ENCODE peak calls at places on chromosomes 2 and 18, in nine cellular contexts. N is mucosa of descending colon, E is Caco-2, R is glutamatergic neuron, W is endothelial cell of umbilical vein, Y is HCT116, I is ovary, U is fibroblast of the aortic adventitia, F is MM.1S. O is an unnamed sample.

GRCh38 chr18:45828917-45829811 is 3.7 kb downstream of the SIGLEC15 start:
- DNase-seq in E (peak), I (no peak), Y (no peak), F (no peak), N (peak), W (no peak), R (no peak), U (peak), O (no peak)

GRCh38 chr2:16227811-16228462 is 287.6 kb downstream of the MYCN start:
- DNase-seq in F (no peak), R (no peak), E (no peak), Y (no peak), U (no peak), I (no peak), N (no peak), W (no peak), O (no peak)

GRCh38 chr2:141791521-141791920 is 339.3 kb downstream of the LRP1B start:
- DNase-seq in E (no peak), W (no peak), U (no peak), R (no peak), N (no peak), I (no peak), F (no peak), Y (no peak), O (no peak)

GRCh38 chr2:37833420-37833819 is 91.7 kb upstream of the RMDN2 start:
- DNase-seq in R (no peak), E (no peak), F (no peak), U (no peak), N (no peak), W (no peak), I (no peak), Y (no peak), O (peak)

GRCh38 chr2:234631896-234632514 is 135.1 kb upstream of the ARL4C start:
- DNase-seq in E (no peak), R (no peak), W (no peak), Y (no peak), F (no peak), U (no peak), I (no peak), N (no peak), O (no peak)

GRCh38 chr2:108297436-108298141 is 8.9 kb downstream of the SULT1C2 start:
- DNase-seq in U (peak), W (no peak), R (no peak), N (no peak), I (no peak), Y (no peak), F (no peak), E (no peak), O (peak)

GRCh38 chr18:9944805-9945204 is 31.0 kb downstream of the VAPA start:
- DNase-seq in U (no peak), E (no peak), F (no peak), W (no peak), R (no peak), Y (no peak), N (no peak), I (no peak), O (no peak)

GRCh38 chr2:56185582-56186046 is 1.8 kb downstream of the CCDC85A start:
- DNase-seq in Y (no peak), I (no peak), N (peak), W (peak), R (peak), U (peak), F (no peak), E (no peak), O (peak)

GRCh38 chr2:85551698-85552678 is 9.3 kb downstream of the GGCX start:
- DNase-seq in F (peak), N (peak), E (peak), U (peak), Y (peak), I (peak), R (peak), W (peak), O (peak)

GRCh38 chr2:48420512-48421197 is 109.3 kb upstream of the STON1 start:
- DNase-seq in Y (peak), W (peak), N (peak), I (peak), E (peak), U (peak), F (peak), R (peak), O (peak)

DNA sequence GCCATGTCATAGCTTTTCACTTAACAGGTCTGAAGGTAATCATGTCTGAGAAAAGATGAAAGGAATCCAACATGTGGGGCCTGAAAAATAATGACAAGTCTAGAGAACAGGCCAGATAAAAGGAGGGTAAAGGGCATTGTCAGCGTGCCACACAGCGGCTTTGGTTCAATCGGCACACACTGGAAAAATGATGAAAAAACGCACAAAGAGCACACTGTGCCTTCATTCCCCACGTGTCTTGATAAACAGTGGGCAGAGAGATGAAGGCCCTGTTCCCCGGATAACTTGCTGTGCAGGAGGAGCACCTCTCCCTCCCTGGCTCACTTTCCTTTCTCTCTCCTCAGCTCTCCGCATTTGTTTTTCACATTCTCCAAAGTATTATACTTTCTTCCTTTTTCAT is 766.3 kb downstream of the TDRD15 start:
- DNase-seq in F (no peak), N (no peak), E (no peak), W (no peak), I (no peak), R (no peak), Y (no peak), U (no peak), O (no peak)
- TF ChIP-seq CTCF in F (no peak), N (no peak), E (no peak), W (no peak), I (no peak), R (no peak), Y (no peak), U (no peak), O (no peak)

GRCh38 chr2:211898697-211899096 is 639.9 kb downstream of the ERBB4 start:
- DNase-seq in N (no peak), R (no peak), U (no peak), F (no peak), Y (no peak), E (no peak), W (no peak), I (no peak), O (no peak)
- TF ChIP-seq CTCF in N (no peak), R (no peak), U (no peak), F (no peak), Y (no peak), E (no peak), W (no peak), I (no peak), O (no peak)

GRCh38 chr18:59127047-59127446 is 12.6 kb upstream of the SEC11C start:
- DNase-seq in U (no peak), E (no peak), F (no peak), R (no peak), Y (no peak), N (no peak), I (no peak), W (no peak), O (no peak)
- TF ChIP-seq CTCF in U (no peak), E (no peak), F (peak), R (no peak), Y (no peak), N (no peak), I (no peak), W (no peak), O (no peak)

GRCh38 chr2:146414456-146414855 is 1430.4 kb upstream of the ACVR2A start:
- DNase-seq in Y (no peak), R (no peak), I (no peak), W (no peak), U (no peak), E (no peak), F (no peak), N (no peak), O (no peak)

GRCh38 chr2:146415291-146415690 is 1429.5 kb upstream of the ACVR2A start:
- DNase-seq in N (no peak), W (no peak), Y (no peak), R (no peak), F (no peak), I (no peak), U (no peak), E (no peak), O (no peak)

GRCh38 chr2:146417942-146418341 is 1426.9 kb upstream of the ACVR2A start:
- DNase-seq in Y (no peak), R (no peak), U (no peak), F (no peak), I (no peak), E (no peak), W (no peak), N (no peak), O (no peak)

GRCh38 chr2:146413086-146413610 is 1431.7 kb upstream of the ACVR2A start:
- DNase-seq in Y (no peak), F (no peak), E (no peak), W (no peak), N (no peak), R (no peak), I (no peak), U (no peak), O (no peak)

GRCh38 chr2:146412625-146413024 is 1432.2 kb upstream of the ACVR2A start:
- DNase-seq in F (no peak), I (no peak), Y (peak), N (no peak), U (no peak), W (no peak), E (peak), R (no peak), O (no peak)
- TF ChIP-seq CTCF in F (no peak), I (no peak), Y (peak), N (no peak), U (no peak), W (no peak), E (no peak), R (peak), O (no peak)

DNA sequence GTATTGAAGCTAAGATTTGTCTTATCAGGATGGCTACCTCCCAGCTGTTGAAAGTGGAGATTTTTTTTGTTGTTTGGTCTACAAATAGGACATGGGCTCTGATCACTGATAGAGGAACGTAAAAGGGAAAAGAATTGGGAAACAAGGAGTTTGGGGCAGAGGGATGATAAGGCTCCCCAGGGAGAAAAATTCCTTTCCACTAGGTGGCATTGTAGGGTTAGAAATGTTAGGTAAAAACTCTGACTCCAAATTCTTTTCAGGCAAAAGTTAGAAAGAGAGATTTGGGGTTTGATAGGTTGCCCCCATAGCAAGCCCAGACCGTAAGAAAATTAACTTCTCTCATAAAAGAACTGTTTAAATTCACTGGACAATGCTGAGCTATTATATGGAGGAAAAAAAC is 19.8 kb downstream of the CMPK2 start:
- DNase-seq in I (no peak), Y (no peak), E (no peak), N (no peak), F (no peak), R (no peak), W (no peak), U (peak), O (no peak)
- TF ChIP-seq CTCF in I (no peak), Y (peak), E (no peak), N (no peak), F (peak), R (no peak), W (no peak), U (no peak), O (no peak)

GRCh38 chr2:66013456-66013855 is 421.5 kb upstream of the MEIS1 start:
- DNase-seq in E (no peak), U (no peak), N (peak), Y (no peak), I (no peak), R (no peak), F (peak), W (no peak), O (no peak)
- TF ChIP-seq CTCF in E (peak), U (no peak), N (no peak), Y (peak), I (no peak), R (no peak), F (peak), W (no peak), O (peak)

DNA sequence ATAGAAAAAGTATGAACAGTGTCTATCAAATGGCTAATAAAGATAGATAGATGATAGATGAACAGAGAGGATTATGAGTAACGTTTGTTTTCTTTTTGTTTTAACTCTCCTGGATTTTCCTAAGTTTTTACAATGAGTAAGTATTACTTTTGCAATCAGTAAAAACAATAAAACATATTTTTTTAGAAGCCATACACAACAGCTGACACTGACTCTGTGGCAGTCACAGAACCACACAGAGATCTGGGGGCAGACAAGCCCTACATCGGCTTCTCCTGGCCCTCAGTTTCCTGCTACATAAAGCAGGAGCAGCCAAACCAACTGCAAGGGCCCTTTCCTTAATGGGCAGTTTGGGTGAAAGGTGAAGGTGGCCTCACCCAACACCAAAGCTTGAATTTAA is 63.6 kb downstream of the ANTXR1 start:
- DNase-seq in R (no peak), I (no peak), F (no peak), E (no peak), W (no peak), Y (no peak), U (no peak), N (no peak), O (no peak)
- TF ChIP-seq CTCF in R (no peak), I (no peak), F (no peak), E (no peak), W (no peak), Y (no peak), U (no peak), N (no peak), O (no peak)

DNA sequence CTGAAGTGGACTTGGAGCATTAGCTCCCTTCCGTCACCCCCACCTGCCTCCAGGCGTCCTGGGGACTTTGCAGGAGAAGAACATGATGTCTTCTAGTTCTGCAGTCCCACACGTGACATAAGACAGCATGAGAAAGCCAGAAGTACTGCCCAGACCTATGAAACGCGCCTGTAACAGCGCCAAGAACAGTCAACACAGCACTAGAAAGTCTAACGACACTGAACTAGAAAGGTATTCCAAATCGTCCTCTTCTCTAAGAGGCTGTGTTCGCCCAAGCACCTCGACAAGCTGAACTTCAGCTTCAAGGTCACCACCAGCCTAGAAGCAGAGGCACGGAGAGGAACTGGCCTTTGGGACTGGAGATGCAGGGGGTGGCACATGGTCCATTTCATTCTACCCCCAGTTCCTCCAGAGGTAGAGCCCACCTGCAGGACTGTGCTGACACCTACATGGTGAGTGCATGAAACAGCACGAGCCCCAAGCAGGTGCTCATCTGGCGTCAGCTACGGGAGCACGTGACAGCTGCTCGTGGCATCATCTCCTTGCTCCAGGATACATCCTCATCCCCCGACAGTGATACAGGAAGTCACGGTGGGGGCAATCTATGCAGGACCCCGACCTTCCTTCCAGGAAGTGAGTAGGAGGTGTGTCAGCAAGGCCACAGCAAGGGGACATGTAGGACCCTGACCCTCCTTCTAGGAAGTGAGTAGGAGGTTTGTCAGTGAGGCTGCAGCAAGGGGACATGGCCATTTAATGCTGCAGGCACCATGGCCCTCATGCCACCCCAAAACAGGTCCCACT is 3.7 kb downstream of the HDAC4 start:
- DNase-seq in N (no peak), Y (no peak), U (no peak), W (no peak), F (no peak), I (no peak), E (no peak), R (no peak), O (no peak)
- TF ChIP-seq CTCF in N (no peak), Y (peak), U (no peak), W (no peak), F (no peak), I (no peak), E (no peak), R (no peak), O (no peak)

GRCh38 chr2:144513388-144514100 is 6.4 kb downstream of the ZEB2 start:
- DNase-seq in N (no peak), U (peak), F (no peak), E (no peak), I (peak), Y (no peak), W (peak), R (no peak), O (peak)

GRCh38 chr2:144510206-144510991 is 9.5 kb downstream of the ZEB2 start:
- DNase-seq in R (no peak), E (no peak), Y (no peak), U (peak), N (no peak), I (no peak), F (no peak), W (peak), O (peak)

GRCh38 chr2:144512421-144513272 is 7.3 kb downstream of the ZEB2 start:
- DNase-seq in F (no peak), I (no peak), R (no peak), E (no peak), W (peak), N (no peak), Y (no peak), U (peak), O (peak)

GRCh38 chr2:144511222-144511855 is 8.6 kb downstream of the ZEB2 start:
- DNase-seq in F (no peak), N (no peak), W (peak), Y (no peak), E (no peak), R (no peak), U (peak), I (no peak), O (peak)

DNA sequence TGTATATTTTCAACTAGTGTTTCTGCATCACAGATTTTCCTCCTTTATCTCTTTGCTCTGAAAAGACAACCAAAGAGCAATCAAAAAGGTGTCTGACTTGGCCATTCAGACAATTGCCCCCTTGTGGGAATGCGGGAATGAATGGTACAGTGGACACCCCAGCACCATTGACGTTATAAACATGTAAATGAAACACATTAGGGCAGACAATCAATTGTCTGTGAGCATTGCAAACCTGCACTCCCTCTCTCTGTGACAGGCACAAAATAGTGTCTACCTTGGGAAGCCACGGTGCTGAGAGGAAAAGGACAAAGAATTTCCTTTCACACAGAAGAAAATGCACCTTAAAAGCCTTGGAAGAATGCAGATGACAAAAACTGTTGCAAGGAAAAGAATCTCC is 8.0 kb downstream of the ZEB2 start:
- DNase-seq in I (no peak), W (peak), E (no peak), Y (no peak), R (no peak), N (no peak), U (peak), F (no peak), O (peak)
- TF ChIP-seq CTCF in I (no peak), W (no peak), E (no peak), Y (no peak), R (no peak), N (no peak), U (peak), F (no peak), O (no peak)

O was measured in astrocyte of the spinal cord.